ENCODE peak calls at places on chromosomes 13 and 19, in four cellular contexts. I is GM13977; A is Peyer's patch; J is CD4-positive, alpha-beta T cell. V is an unnamed sample.

GRCh38 chr13:113936566-113936965 is 37.3 kb downstream of the C13orf46 start:
- DNase-seq in I (no peak), A (peak), J (no peak), V (no peak)

GRCh38 chr13:51444922-51445321 is 7.9 kb downstream of the INTS6 start:
- DNase-seq in I (no peak), A (no peak), J (no peak), V (no peak)

GRCh38 chr19:6769006-6769637 is 1.9 kb upstream of the SH2D3A start:
- DNase-seq in I (peak), A (no peak), J (no peak), V (no peak)

GRCh38 chr19:58544591-58545285 is 874 bp downstream of the TRIM28 start:
- DNase-seq in I (peak), A (no peak), J (peak), V (no peak)

GRCh38 chr13:49238621-49239020 is 9.1 kb upstream of the CDADC1 start:
- DNase-seq in I (no peak), A (no peak), J (no peak), V (no peak)

GRCh38 chr19:29714371-29714952 is 599 bp downstream of the C19orf12 start:
- DNase-seq in I (peak), A (peak), J (peak), V (no peak)

GRCh38 chr19:20558011-20558410 is 7.6 kb downstream of the ZNF737 start:
- DNase-seq in I (no peak), A (no peak), J (no peak), V (no peak)

GRCh38 chr13:31246918-31247317 is 47.1 kb downstream of the B3GLCT start:
- DNase-seq in I (no peak), A (no peak), J (no peak), V (no peak)

GRCh38 chr13:100951031-100951430 is 276.4 kb upstream of the TMTC4 start:
- DNase-seq in I (no peak), A (no peak), J (no peak), V (no peak)

GRCh38 chr19:7418575-7418974 is 69.8 kb downstream of the ARHGEF18 start:
- DNase-seq in I (no peak), A (no peak), J (no peak), V (no peak)

GRCh38 chr13:84985860-84986259 is 813.4 kb downstream of the SLITRK6 start:
- DNase-seq in I (no peak), A (no peak), J (no peak), V (no peak)

GRCh38 chr19:43470288-43470687 is 4.9 kb upstream of the LYPD3 start:
- DNase-seq in I (no peak), A (no peak), J (peak), V (no peak)

GRCh38 chr13:41562083-41562482 is 104.7 kb downstream of the RGCC start:
- DNase-seq in I (no peak), A (no peak), J (no peak), V (no peak)

GRCh38 chr13:84445776-84446175 is 563.5 kb upstream of the SLITRK1 start:
- DNase-seq in I (no peak), A (no peak), J (no peak), V (no peak)

GRCh38 chr13:113187263-113187669 is 21.2 kb downstream of the PCID2 start:
- DNase-seq in I (no peak), A (peak), J (no peak), V (no peak)

GRCh38 chr13:26476111-26476743 is 81.3 kb upstream of the WASF3 start:
- DNase-seq in I (no peak), A (no peak), J (no peak), V (no peak)

GRCh38 chr19:51772977-51773376 is 12.0 kb downstream of the FPR2 start:
- DNase-seq in I (no peak), A (no peak), J (no peak), V (no peak)

GRCh38 chr13:30145709-30146367 is 161.5 kb downstream of the KATNAL1 start:
- DNase-seq in I (peak), A (no peak), J (no peak), V (no peak)

GRCh38 chr13:40755082-40755755 is 15.8 kb downstream of the MRPS31 start:
- DNase-seq in I (no peak), A (no peak), J (no peak), V (no peak)

GRCh38 chr19:35037716-35038622 is 3.6 kb upstream of the HPN start:
- DNase-seq in I (peak), A (no peak), J (no peak), V (no peak)

GRCh38 chr13:110957181-110957884 is 42.5 kb upstream of the ANKRD10 start:
- DNase-seq in I (no peak), A (no peak), J (no peak), V (no peak)
- TF ChIP-seq CTCF in I (no peak), A (no peak), J (no peak), V (no peak)

GRCh38 chr19:45251452-45252354 is 632 bp downstream of the MARK4 start:
- DNase-seq in I (peak), A (no peak), J (no peak), V (no peak)
- TF ChIP-seq CTCF in I (peak), A (no peak), J (no peak), V (no peak)

DNA sequence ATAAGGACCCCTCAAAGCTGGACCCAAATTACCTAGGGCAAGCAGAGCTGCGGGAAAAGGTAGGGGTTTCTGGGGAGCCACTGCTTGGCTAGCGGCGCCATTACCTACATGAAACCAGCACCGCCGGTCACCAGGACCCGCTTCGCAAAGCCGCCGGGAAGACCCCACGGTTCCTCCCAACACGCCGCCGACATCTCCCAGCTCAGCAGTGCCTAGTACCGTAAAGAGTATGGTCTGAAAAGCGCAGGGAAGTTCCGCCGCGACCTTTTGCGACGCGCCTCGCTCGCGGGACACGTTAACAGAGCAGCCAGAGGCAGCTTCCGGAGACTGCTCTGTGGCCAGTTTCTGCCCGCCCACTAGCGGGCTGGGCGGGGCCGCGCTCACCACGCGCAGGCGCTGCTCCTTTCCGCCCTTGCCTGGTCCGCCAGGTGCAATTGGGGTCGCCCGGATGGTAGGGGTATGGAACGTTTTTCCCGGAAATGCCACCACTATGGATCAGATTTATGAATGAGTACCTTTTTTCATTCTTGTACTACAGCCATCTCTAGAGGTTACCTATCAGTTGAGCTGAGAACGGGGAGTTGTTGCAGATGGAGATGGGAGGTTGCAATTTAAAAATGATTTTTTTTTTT is at the start of gene TGDS:
- DNase-seq in I (peak), A (peak), J (peak), V (peak)
- TF ChIP-seq CTCF in I (no peak), A (peak), J (no peak), V (no peak)

DNA sequence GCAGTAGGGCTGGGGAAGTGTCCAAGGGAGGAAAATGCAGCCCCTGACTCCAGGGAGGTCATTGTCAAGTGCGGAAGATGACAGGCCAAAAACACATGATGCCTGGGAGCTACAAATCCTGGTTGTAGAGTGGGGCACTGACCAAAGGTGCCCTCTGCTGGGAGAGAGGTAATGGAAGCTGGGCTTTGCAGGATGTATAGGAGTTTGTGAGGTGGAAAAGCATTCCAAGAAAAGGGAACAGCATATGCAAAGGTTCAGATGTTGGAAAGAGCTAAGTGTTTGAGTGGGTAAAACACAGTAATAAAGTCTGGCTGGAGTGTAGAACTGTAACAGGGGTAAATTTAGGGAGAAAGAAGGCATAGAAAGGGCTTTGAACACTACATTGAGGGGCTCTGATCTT is 46.9 kb upstream of the PTPRS start:
- DNase-seq in I (no peak), A (no peak), J (no peak), V (no peak)
- TF ChIP-seq CTCF in I (no peak), A (no peak), J (no peak), V (no peak)